ENCODE peak calls at places on chromosomes 4 and X, in six cellular contexts. One of them, this sample, is unnamed.
A peak's percentile ranks its signal among the peaks of the same experiment; 100 is the strongest.

GRCh38 chr4:24795666-24796381 is 451 bp downstream of the SOD3 start:
- DNase-seq in BJ: no peak
- DNase-seq in D721Med: no peak
- DNase-seq in activated B cell treated with CpG ODN at 0.5 μM for 24 hours: no peak
- DNase-seq in AG04450: no peak
- DNase-seq in neural crest cell: no peak
- DNase-seq in this sample: no peak

GRCh38 chr4:41622816-41623215 is 84.9 kb downstream of the LIMCH1 start:
- DNase-seq in BJ: no peak
- DNase-seq in D721Med: no peak
- DNase-seq in activated B cell treated with CpG ODN at 0.5 μM for 24 hours: no peak
- DNase-seq in AG04450: no peak
- DNase-seq in neural crest cell: no peak
- DNase-seq in this sample: no peak

GRCh38 chrX:118823263-118824172 is at the start of gene ZCCHC12:
- DNase-seq in BJ: no peak
- DNase-seq in D721Med: peak; percentile 60
- DNase-seq in activated B cell treated with CpG ODN at 0.5 μM for 24 hours: peak; percentile 32
- DNase-seq in AG04450: no peak
- DNase-seq in neural crest cell: peak; percentile 60
- DNase-seq in this sample: peak; percentile 36

GRCh38 chrX:47581731-47582647 is at the start of gene TIMP1:
- DNase-seq in BJ: peak; percentile 60
- DNase-seq in D721Med: no peak
- DNase-seq in activated B cell treated with CpG ODN at 0.5 μM for 24 hours: peak; percentile 35
- DNase-seq in AG04450: peak; percentile 78
- DNase-seq in neural crest cell: peak; percentile 52
- DNase-seq in this sample: peak; percentile 92

GRCh38 chr4:149738156-149738555 is 77.5 kb downstream of the IQCM start:
- DNase-seq in BJ: no peak
- DNase-seq in D721Med: no peak
- DNase-seq in activated B cell treated with CpG ODN at 0.5 μM for 24 hours: no peak
- DNase-seq in AG04450: no peak
- DNase-seq in neural crest cell: no peak
- DNase-seq in this sample: no peak

GRCh38 chrX:3425031-3425430 is 78.6 kb upstream of the MXRA5 start:
- DNase-seq in BJ: no peak
- DNase-seq in D721Med: no peak
- DNase-seq in activated B cell treated with CpG ODN at 0.5 μM for 24 hours: no peak
- DNase-seq in AG04450: no peak
- DNase-seq in neural crest cell: no peak
- DNase-seq in this sample: no peak

GRCh38 chr4:83605216-83605615 is 69.3 kb downstream of the GPAT3 start:
- DNase-seq in BJ: no peak
- DNase-seq in D721Med: no peak
- DNase-seq in activated B cell treated with CpG ODN at 0.5 μM for 24 hours: no peak
- DNase-seq in AG04450: no peak
- DNase-seq in neural crest cell: no peak
- DNase-seq in this sample: no peak

GRCh38 chrX:150316564-150316963 is 46.6 kb upstream of the MAMLD1 start:
- DNase-seq in BJ: no peak
- DNase-seq in D721Med: no peak
- DNase-seq in activated B cell treated with CpG ODN at 0.5 μM for 24 hours: no peak
- DNase-seq in AG04450: no peak
- DNase-seq in neural crest cell: no peak
- DNase-seq in this sample: no peak

GRCh38 chrX:22652596-22652995 is 347.2 kb upstream of the DDX53 start:
- DNase-seq in BJ: no peak
- DNase-seq in D721Med: no peak
- DNase-seq in activated B cell treated with CpG ODN at 0.5 μM for 24 hours: no peak
- DNase-seq in AG04450: peak; percentile 8
- DNase-seq in neural crest cell: peak; percentile 2
- DNase-seq in this sample: peak; percentile 57

GRCh38 chr4:153322791-153323190 is 21.7 kb upstream of the MND1 start:
- DNase-seq in BJ: no peak
- DNase-seq in D721Med: no peak
- DNase-seq in activated B cell treated with CpG ODN at 0.5 μM for 24 hours: no peak
- DNase-seq in AG04450: no peak
- DNase-seq in neural crest cell: no peak
- DNase-seq in this sample: no peak

DNA sequence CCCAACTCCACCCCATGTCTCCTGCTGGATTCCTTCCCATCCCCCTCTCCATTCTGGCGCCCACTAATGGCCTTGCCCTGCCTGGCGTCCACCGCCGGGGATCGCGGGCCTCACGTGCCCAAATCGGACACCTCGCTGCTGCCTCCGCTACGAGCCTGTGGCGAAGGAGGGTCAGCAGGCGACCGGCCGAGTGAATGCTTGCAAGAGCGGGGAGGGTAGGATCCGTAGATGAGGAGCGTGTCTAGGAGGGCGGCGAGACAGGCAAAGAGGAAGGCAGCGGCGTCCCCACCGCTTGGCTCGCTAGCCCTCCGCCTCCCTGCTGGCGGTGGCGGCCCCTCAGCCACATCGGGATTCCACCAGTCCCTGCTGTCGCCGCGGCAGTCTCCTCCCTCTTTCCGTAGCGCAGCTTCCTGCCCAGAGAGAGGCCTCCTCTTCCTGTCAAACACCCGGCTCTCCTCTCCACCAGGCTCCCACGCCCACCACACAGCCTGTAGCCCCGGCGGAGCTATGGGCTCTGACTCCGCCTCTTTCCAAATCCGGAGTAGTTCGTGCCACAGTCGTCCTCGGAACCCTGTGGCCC is at the start of gene SPIN2B:
- DNase-seq in BJ: peak; percentile 22
- DNase-seq in D721Med: peak; percentile 37
- DNase-seq in activated B cell treated with CpG ODN at 0.5 μM for 24 hours: peak; percentile 59
- DNase-seq in AG04450: peak; percentile 36
- DNase-seq in neural crest cell: peak; percentile 59
- DNase-seq in this sample: peak; percentile 71
- TF ChIP-seq CTCF in BJ: peak; percentile 35
- TF ChIP-seq CTCF in D721Med: no peak
- TF ChIP-seq CTCF in activated B cell treated with CpG ODN at 0.5 μM for 24 hours: no peak
- TF ChIP-seq CTCF in AG04450: no peak
- TF ChIP-seq CTCF in neural crest cell: peak; percentile 18
- TF ChIP-seq CTCF in this sample: no peak

GRCh38 chr4:40550900-40551546 is 78.6 kb downstream of the RBM47 start:
- DNase-seq in BJ: no peak
- DNase-seq in D721Med: no peak
- DNase-seq in activated B cell treated with CpG ODN at 0.5 μM for 24 hours: no peak
- DNase-seq in AG04450: no peak
- DNase-seq in neural crest cell: no peak
- DNase-seq in this sample: peak; percentile 53
- TF ChIP-seq CTCF in BJ: peak; percentile 49
- TF ChIP-seq CTCF in D721Med: peak; percentile 45
- TF ChIP-seq CTCF in activated B cell treated with CpG ODN at 0.5 μM for 24 hours: no peak
- TF ChIP-seq CTCF in AG04450: peak; percentile 53
- TF ChIP-seq CTCF in neural crest cell: peak; percentile 53
- TF ChIP-seq CTCF in this sample: peak; percentile 49

GRCh38 chr4:177441803-177442622 is at the start of gene AGA:
- DNase-seq in BJ: peak; percentile 68
- DNase-seq in D721Med: peak; percentile 56
- DNase-seq in activated B cell treated with CpG ODN at 0.5 μM for 24 hours: peak; percentile 90
- DNase-seq in AG04450: peak; percentile 83
- DNase-seq in neural crest cell: peak; percentile 91
- DNase-seq in this sample: peak; percentile 94
- TF ChIP-seq CTCF in BJ: no peak
- TF ChIP-seq CTCF in D721Med: no peak
- TF ChIP-seq CTCF in activated B cell treated with CpG ODN at 0.5 μM for 24 hours: no peak
- TF ChIP-seq CTCF in AG04450: peak; percentile 5
- TF ChIP-seq CTCF in neural crest cell: no peak
- TF ChIP-seq CTCF in this sample: no peak

GRCh38 chr4:38177792-38178665 is 217.8 kb downstream of the PTTG2 start:
- DNase-seq in BJ: no peak
- DNase-seq in D721Med: no peak
- DNase-seq in activated B cell treated with CpG ODN at 0.5 μM for 24 hours: no peak
- DNase-seq in AG04450: no peak
- DNase-seq in neural crest cell: no peak
- DNase-seq in this sample: peak; percentile 61

GRCh38 chr4:38178666-38178995 is 218.4 kb downstream of the PTTG2 start:
- DNase-seq in BJ: no peak
- DNase-seq in D721Med: no peak
- DNase-seq in activated B cell treated with CpG ODN at 0.5 μM for 24 hours: no peak
- DNase-seq in AG04450: no peak
- DNase-seq in neural crest cell: no peak
- DNase-seq in this sample: no peak

GRCh38 chr4:38179690-38180299 is 219.6 kb downstream of the PTTG2 start:
- DNase-seq in BJ: no peak
- DNase-seq in D721Med: no peak
- DNase-seq in activated B cell treated with CpG ODN at 0.5 μM for 24 hours: peak; percentile 54
- DNase-seq in AG04450: peak; percentile 52
- DNase-seq in neural crest cell: peak; percentile 73
- DNase-seq in this sample: peak; percentile 78

GRCh38 chr4:38182334-38182998 is 222.3 kb downstream of the PTTG2 start:
- DNase-seq in BJ: no peak
- DNase-seq in D721Med: no peak
- DNase-seq in activated B cell treated with CpG ODN at 0.5 μM for 24 hours: no peak
- DNase-seq in AG04450: no peak
- DNase-seq in neural crest cell: no peak
- DNase-seq in this sample: no peak

GRCh38 chr4:38180456-38180855 is 220.3 kb downstream of the PTTG2 start:
- DNase-seq in BJ: no peak
- DNase-seq in D721Med: no peak
- DNase-seq in activated B cell treated with CpG ODN at 0.5 μM for 24 hours: no peak
- DNase-seq in AG04450: no peak
- DNase-seq in neural crest cell: no peak
- DNase-seq in this sample: peak; percentile 50
- TF ChIP-seq CTCF in BJ: no peak
- TF ChIP-seq CTCF in D721Med: no peak
- TF ChIP-seq CTCF in activated B cell treated with CpG ODN at 0.5 μM for 24 hours: no peak
- TF ChIP-seq CTCF in AG04450: no peak
- TF ChIP-seq CTCF in neural crest cell: no peak
- TF ChIP-seq CTCF in this sample: no peak

DNA sequence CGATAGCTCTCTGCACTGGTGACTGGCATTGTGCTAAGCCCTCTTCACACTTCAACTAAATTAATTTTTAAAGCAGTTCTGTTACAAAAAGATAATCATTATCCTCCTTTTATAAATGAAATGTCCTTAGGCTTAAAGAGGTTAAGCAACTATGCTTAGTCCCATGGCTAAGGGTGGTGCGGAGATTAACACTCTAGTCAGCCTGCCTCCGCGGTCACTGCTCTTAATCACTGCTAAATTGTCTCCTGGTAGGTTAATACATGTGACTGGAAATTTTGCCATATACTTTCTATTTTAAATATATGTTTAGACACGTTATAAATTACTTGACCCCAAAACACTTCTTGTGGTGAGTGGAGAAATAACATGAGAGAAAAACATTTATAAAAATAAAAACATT is 473.7 kb downstream of the CENPC start:
- DNase-seq in BJ: no peak
- DNase-seq in D721Med: peak; percentile 24
- DNase-seq in activated B cell treated with CpG ODN at 0.5 μM for 24 hours: no peak
- DNase-seq in AG04450: no peak
- DNase-seq in neural crest cell: no peak
- DNase-seq in this sample: no peak
- TF ChIP-seq CTCF in BJ: no peak
- TF ChIP-seq CTCF in D721Med: no peak
- TF ChIP-seq CTCF in activated B cell treated with CpG ODN at 0.5 μM for 24 hours: no peak
- TF ChIP-seq CTCF in AG04450: no peak
- TF ChIP-seq CTCF in neural crest cell: no peak
- TF ChIP-seq CTCF in this sample: no peak

GRCh38 chr4:122827899-122828601 is 1.4 kb downstream of the FGF2 start:
- DNase-seq in BJ: no peak
- DNase-seq in D721Med: no peak
- DNase-seq in activated B cell treated with CpG ODN at 0.5 μM for 24 hours: no peak
- DNase-seq in AG04450: no peak
- DNase-seq in neural crest cell: no peak
- DNase-seq in this sample: peak; percentile 72
- TF ChIP-seq CTCF in BJ: peak; percentile 17
- TF ChIP-seq CTCF in D721Med: no peak
- TF ChIP-seq CTCF in activated B cell treated with CpG ODN at 0.5 μM for 24 hours: no peak
- TF ChIP-seq CTCF in AG04450: peak; percentile 24
- TF ChIP-seq CTCF in neural crest cell: peak; percentile 51
- TF ChIP-seq CTCF in this sample: peak; percentile 33

GRCh38 chr4:113106076-113106475 is 56.6 kb downstream of the ANK2 start:
- DNase-seq in BJ: peak; percentile 11
- DNase-seq in D721Med: no peak
- DNase-seq in activated B cell treated with CpG ODN at 0.5 μM for 24 hours: no peak
- DNase-seq in AG04450: peak; percentile 4
- DNase-seq in neural crest cell: no peak
- DNase-seq in this sample: peak; percentile 66
- TF ChIP-seq CTCF in BJ: peak; percentile 44
- TF ChIP-seq CTCF in D721Med: peak; percentile 14
- TF ChIP-seq CTCF in activated B cell treated with CpG ODN at 0.5 μM for 24 hours: no peak
- TF ChIP-seq CTCF in AG04450: peak; percentile 32
- TF ChIP-seq CTCF in neural crest cell: peak; percentile 64
- TF ChIP-seq CTCF in this sample: peak; percentile 52

This sample was measured in fibroblast of mammary gland.